ENCODE peak calls at places on chromosomes 12 and 14, in six cellular contexts. One of them, this sample, is unnamed.

GRCh38 chr12:72282721-72283120 is 10.6 kb downstream of the TRHDE start:
- DNase-seq in transverse colon: no peak
- DNase-seq in HFFc6: peak
- DNase-seq in type B pancreatic cell: no peak
- DNase-seq in endodermal cell: no peak
- DNase-seq in foreskin fibroblast: no peak
- DNase-seq in this sample: no peak

GRCh38 chr12:6069452-6070093 is 54.9 kb downstream of the VWF start:
- DNase-seq in transverse colon: no peak
- DNase-seq in HFFc6: peak
- DNase-seq in type B pancreatic cell: no peak
- DNase-seq in endodermal cell: no peak
- DNase-seq in foreskin fibroblast: peak
- DNase-seq in this sample: no peak

GRCh38 chr14:55328317-55328716 is 57.1 kb downstream of the FBXO34 start:
- DNase-seq in transverse colon: no peak
- DNase-seq in HFFc6: peak
- DNase-seq in type B pancreatic cell: no peak
- DNase-seq in endodermal cell: no peak
- DNase-seq in foreskin fibroblast: peak
- DNase-seq in this sample: no peak

GRCh38 chr14:58947816-58948440 is 240.5 kb upstream of the DAAM1 start:
- DNase-seq in transverse colon: no peak
- DNase-seq in HFFc6: no peak
- DNase-seq in type B pancreatic cell: no peak
- DNase-seq in endodermal cell: peak
- DNase-seq in foreskin fibroblast: no peak
- DNase-seq in this sample: no peak

GRCh38 chr14:26290007-26290530 is 307.8 kb downstream of the NOVA1 start:
- DNase-seq in transverse colon: no peak
- DNase-seq in HFFc6: peak
- DNase-seq in type B pancreatic cell: no peak
- DNase-seq in endodermal cell: no peak
- DNase-seq in foreskin fibroblast: peak
- DNase-seq in this sample: no peak

GRCh38 chr14:92603309-92604257 is 90.0 kb downstream of the RIN3 start:
- DNase-seq in transverse colon: peak
- DNase-seq in HFFc6: peak
- DNase-seq in type B pancreatic cell: no peak
- DNase-seq in endodermal cell: no peak
- DNase-seq in foreskin fibroblast: no peak
- DNase-seq in this sample: no peak

GRCh38 chr14:92540472-92541048 is 27.0 kb downstream of the RIN3 start:
- DNase-seq in transverse colon: peak
- DNase-seq in HFFc6: peak
- DNase-seq in type B pancreatic cell: no peak
- DNase-seq in endodermal cell: no peak
- DNase-seq in foreskin fibroblast: peak
- DNase-seq in this sample: peak

GRCh38 chr12:24705741-24706358 is 243.1 kb downstream of the BCAT1 start:
- DNase-seq in transverse colon: peak
- DNase-seq in HFFc6: no peak
- DNase-seq in type B pancreatic cell: no peak
- DNase-seq in endodermal cell: no peak
- DNase-seq in foreskin fibroblast: no peak
- DNase-seq in this sample: no peak

GRCh38 chr12:92123780-92124707 is 21.6 kb downstream of the BTG1 start:
- DNase-seq in transverse colon: no peak
- DNase-seq in HFFc6: no peak
- DNase-seq in type B pancreatic cell: no peak
- DNase-seq in endodermal cell: no peak
- DNase-seq in foreskin fibroblast: no peak
- DNase-seq in this sample: no peak

GRCh38 chr12:101051151-101051550 is 158.9 kb downstream of the SLC5A8 start:
- DNase-seq in transverse colon: no peak
- DNase-seq in HFFc6: no peak
- DNase-seq in type B pancreatic cell: no peak
- DNase-seq in endodermal cell: no peak
- DNase-seq in foreskin fibroblast: no peak
- DNase-seq in this sample: no peak

GRCh38 chr12:11658796-11659195 is 9.3 kb downstream of the ETV6 start:
- DNase-seq in transverse colon: no peak
- DNase-seq in HFFc6: peak
- DNase-seq in type B pancreatic cell: no peak
- DNase-seq in endodermal cell: peak
- DNase-seq in foreskin fibroblast: peak
- DNase-seq in this sample: no peak

GRCh38 chr14:58557242-58557641 is 80.5 kb upstream of the DACT1 start:
- DNase-seq in transverse colon: no peak
- DNase-seq in HFFc6: no peak
- DNase-seq in type B pancreatic cell: no peak
- DNase-seq in endodermal cell: no peak
- DNase-seq in foreskin fibroblast: no peak
- DNase-seq in this sample: no peak

GRCh38 chr14:56666716-56667115 is 87.1 kb downstream of the TMEM260 start:
- DNase-seq in transverse colon: no peak
- DNase-seq in HFFc6: peak
- DNase-seq in type B pancreatic cell: no peak
- DNase-seq in endodermal cell: no peak
- DNase-seq in foreskin fibroblast: peak
- DNase-seq in this sample: no peak

GRCh38 chr12:120692524-120693033 is 5.6 kb downstream of the MLEC start:
- DNase-seq in transverse colon: no peak
- DNase-seq in HFFc6: no peak
- DNase-seq in type B pancreatic cell: no peak
- DNase-seq in endodermal cell: no peak
- DNase-seq in foreskin fibroblast: no peak
- DNase-seq in this sample: no peak

GRCh38 chr12:46724020-46724419 is 101.8 kb downstream of the SLC38A4 start:
- DNase-seq in transverse colon: no peak
- DNase-seq in HFFc6: no peak
- DNase-seq in type B pancreatic cell: no peak
- DNase-seq in endodermal cell: no peak
- DNase-seq in foreskin fibroblast: no peak
- DNase-seq in this sample: no peak

GRCh38 chr12:45503887-45504286 is 225.6 kb upstream of the ARID2 start:
- DNase-seq in transverse colon: no peak
- DNase-seq in HFFc6: peak
- DNase-seq in type B pancreatic cell: no peak
- DNase-seq in endodermal cell: no peak
- DNase-seq in foreskin fibroblast: no peak
- DNase-seq in this sample: no peak

GRCh38 chr12:98725481-98726247 is 80.6 kb downstream of the APAF1 start:
- DNase-seq in transverse colon: no peak
- DNase-seq in HFFc6: peak
- DNase-seq in type B pancreatic cell: no peak
- DNase-seq in endodermal cell: peak
- DNase-seq in foreskin fibroblast: peak
- DNase-seq in this sample: no peak

GRCh38 chr12:6699989-6700645 is 498 bp downstream of the PIANP start:
- DNase-seq in transverse colon: peak
- DNase-seq in HFFc6: no peak
- DNase-seq in type B pancreatic cell: no peak
- DNase-seq in endodermal cell: peak
- DNase-seq in foreskin fibroblast: no peak
- DNase-seq in this sample: no peak

GRCh38 chr12:6570264-6570887 is 2.3 kb upstream of the NOP2 start:
- DNase-seq in transverse colon: peak
- DNase-seq in HFFc6: no peak
- DNase-seq in type B pancreatic cell: no peak
- DNase-seq in endodermal cell: peak
- DNase-seq in foreskin fibroblast: peak
- DNase-seq in this sample: no peak

GRCh38 chr14:68463705-68464104 is 329.2 kb downstream of the ZFP36L1 start:
- DNase-seq in transverse colon: no peak
- DNase-seq in HFFc6: no peak
- DNase-seq in type B pancreatic cell: no peak
- DNase-seq in endodermal cell: no peak
- DNase-seq in foreskin fibroblast: no peak
- DNase-seq in this sample: no peak

GRCh38 chr14:35991356-35991755 is 165.2 kb downstream of the BRMS1L start:
- DNase-seq in transverse colon: no peak
- DNase-seq in HFFc6: no peak
- DNase-seq in type B pancreatic cell: no peak
- DNase-seq in endodermal cell: no peak
- DNase-seq in foreskin fibroblast: no peak
- DNase-seq in this sample: no peak

GRCh38 chr14:96297000-96297399 is 41.0 kb downstream of the BDKRB1 start:
- DNase-seq in transverse colon: no peak
- DNase-seq in HFFc6: peak
- DNase-seq in type B pancreatic cell: no peak
- DNase-seq in endodermal cell: no peak
- DNase-seq in foreskin fibroblast: no peak
- DNase-seq in this sample: no peak
- TF ChIP-seq CTCF in transverse colon: peak
- TF ChIP-seq CTCF in HFFc6: peak
- TF ChIP-seq CTCF in type B pancreatic cell: peak
- TF ChIP-seq CTCF in endodermal cell: peak
- TF ChIP-seq CTCF in foreskin fibroblast: peak
- TF ChIP-seq CTCF in this sample: peak

GRCh38 chr14:101558739-101559240 is 2.5 kb upstream of the DIO3 start:
- DNase-seq in transverse colon: no peak
- DNase-seq in HFFc6: no peak
- DNase-seq in type B pancreatic cell: no peak
- DNase-seq in endodermal cell: no peak
- DNase-seq in foreskin fibroblast: no peak
- DNase-seq in this sample: no peak

GRCh38 chr14:101559250-101559623 is 2.1 kb upstream of the DIO3 start:
- DNase-seq in transverse colon: no peak
- DNase-seq in HFFc6: no peak
- DNase-seq in type B pancreatic cell: no peak
- DNase-seq in endodermal cell: no peak
- DNase-seq in foreskin fibroblast: no peak
- DNase-seq in this sample: no peak

GRCh38 chr14:101557321-101557695 is 4.0 kb upstream of the DIO3 start:
- DNase-seq in transverse colon: no peak
- DNase-seq in HFFc6: no peak
- DNase-seq in type B pancreatic cell: no peak
- DNase-seq in endodermal cell: no peak
- DNase-seq in foreskin fibroblast: no peak
- DNase-seq in this sample: no peak

GRCh38 chr14:101556566-101557320 is 4.6 kb upstream of the DIO3 start:
- DNase-seq in transverse colon: no peak
- DNase-seq in HFFc6: no peak
- DNase-seq in type B pancreatic cell: no peak
- DNase-seq in endodermal cell: no peak
- DNase-seq in foreskin fibroblast: no peak
- DNase-seq in this sample: no peak

DNA sequence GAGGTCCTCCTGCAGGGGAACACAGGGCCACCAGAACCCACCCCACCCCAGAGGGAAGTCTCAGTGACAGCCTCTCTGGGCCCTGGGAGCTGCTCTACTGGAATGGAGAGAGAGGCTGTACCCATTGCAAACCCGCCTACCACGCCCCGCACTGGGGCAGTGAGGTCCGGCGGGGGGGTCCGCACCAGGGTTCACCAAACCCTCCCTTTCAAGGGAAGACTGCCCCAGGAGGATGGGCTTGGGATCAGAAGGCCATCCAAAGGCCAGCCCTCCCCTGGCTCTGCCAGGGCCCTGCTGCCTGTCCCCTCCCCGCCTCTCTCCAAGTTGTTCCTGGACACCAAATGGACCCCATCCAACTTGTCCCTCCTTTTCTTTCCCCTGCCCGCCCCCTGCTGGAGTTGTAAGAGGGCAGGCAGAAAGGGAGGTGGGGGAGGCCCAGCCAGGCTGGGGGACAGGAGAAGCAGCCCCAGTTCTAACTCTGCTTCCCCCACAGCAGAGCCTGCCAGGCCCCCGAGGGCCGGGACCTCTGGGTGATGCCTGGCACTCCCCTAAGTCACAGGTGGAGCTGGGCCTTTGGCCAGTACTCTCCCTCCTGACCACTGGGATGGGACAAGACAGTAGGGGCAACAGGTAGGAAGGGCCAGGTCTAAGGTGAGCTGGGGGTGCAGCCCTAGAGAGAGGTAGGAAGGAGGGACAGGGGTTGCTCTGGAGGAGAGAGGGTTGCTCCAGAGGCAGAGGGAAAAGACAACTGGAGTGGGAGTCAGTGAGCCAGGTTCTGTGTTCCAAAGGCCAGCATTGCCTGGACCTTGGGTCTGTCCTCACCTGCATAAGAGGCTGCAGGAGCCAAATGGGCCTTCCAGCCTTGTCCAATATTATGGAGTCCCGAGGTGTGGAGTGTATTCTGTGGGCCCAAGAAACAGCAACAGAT is 3.2 kb upstream of the DIO3 start:
- DNase-seq in transverse colon: peak
- DNase-seq in HFFc6: no peak
- DNase-seq in type B pancreatic cell: no peak
- DNase-seq in endodermal cell: peak
- DNase-seq in foreskin fibroblast: no peak
- DNase-seq in this sample: no peak
- TF ChIP-seq CTCF in transverse colon: no peak
- TF ChIP-seq CTCF in HFFc6: peak
- TF ChIP-seq CTCF in type B pancreatic cell: no peak
- TF ChIP-seq CTCF in endodermal cell: peak
- TF ChIP-seq CTCF in foreskin fibroblast: no peak
- TF ChIP-seq CTCF in this sample: no peak

DNA sequence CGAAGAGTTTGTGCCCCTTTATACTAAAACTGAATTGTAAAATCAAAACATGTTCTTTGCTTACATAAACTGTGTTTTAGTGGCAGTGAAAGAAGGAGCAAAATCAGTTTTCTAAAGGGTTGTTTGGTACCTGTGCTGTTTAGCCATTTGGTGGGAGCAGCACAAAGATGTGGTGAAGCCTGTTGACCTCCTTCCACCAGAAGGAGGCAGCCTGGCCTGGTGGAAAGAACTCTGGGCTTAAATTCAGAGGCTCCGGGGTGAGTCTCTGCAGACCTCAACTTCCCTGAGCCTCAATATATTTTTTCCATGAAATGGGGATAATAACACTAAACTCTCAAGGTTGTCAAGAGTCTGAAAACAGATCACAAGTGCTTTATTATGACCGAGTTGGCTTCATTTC is 502.5 kb downstream of the VRK1 start:
- DNase-seq in transverse colon: no peak
- DNase-seq in HFFc6: no peak
- DNase-seq in type B pancreatic cell: no peak
- DNase-seq in endodermal cell: peak
- DNase-seq in foreskin fibroblast: no peak
- DNase-seq in this sample: no peak
- TF ChIP-seq CTCF in transverse colon: no peak
- TF ChIP-seq CTCF in HFFc6: no peak
- TF ChIP-seq CTCF in type B pancreatic cell: peak
- TF ChIP-seq CTCF in endodermal cell: peak
- TF ChIP-seq CTCF in foreskin fibroblast: no peak
- TF ChIP-seq CTCF in this sample: no peak

DNA sequence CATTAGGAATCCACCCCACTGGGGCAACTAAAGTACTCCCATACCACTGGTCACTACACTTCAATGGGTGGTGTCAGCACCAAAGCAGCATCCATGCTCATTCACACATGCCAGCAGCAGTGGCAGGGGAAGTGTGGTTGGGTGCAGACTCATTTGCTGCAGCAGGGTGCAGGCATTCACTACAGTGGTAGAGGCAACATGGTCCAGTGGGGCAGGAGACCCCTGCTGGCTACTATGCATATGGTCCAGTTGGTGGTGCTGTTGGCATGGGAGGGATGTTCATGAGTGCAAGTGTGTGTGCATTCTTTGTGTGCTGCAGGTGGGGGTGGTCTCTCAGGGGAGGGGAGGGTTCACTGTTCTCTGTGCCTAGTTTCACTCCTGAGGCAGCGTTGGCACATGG is 908.4 kb upstream of the NOVA1 start:
- DNase-seq in transverse colon: no peak
- DNase-seq in HFFc6: no peak
- DNase-seq in type B pancreatic cell: no peak
- DNase-seq in endodermal cell: peak
- DNase-seq in foreskin fibroblast: no peak
- DNase-seq in this sample: no peak
- TF ChIP-seq CTCF in transverse colon: no peak
- TF ChIP-seq CTCF in HFFc6: no peak
- TF ChIP-seq CTCF in type B pancreatic cell: no peak
- TF ChIP-seq CTCF in endodermal cell: peak
- TF ChIP-seq CTCF in foreskin fibroblast: no peak
- TF ChIP-seq CTCF in this sample: no peak